ENCODE peak calls at places on chromosomes 6 and 20, in five cellular contexts. C, U, J, L and M are unnamed samples.

GRCh38 chr6:45416700-45417099 is 39.0 kb upstream of the SUPT3H start:
- DNase-seq in C (no peak), J (no peak), L (no peak), U (no peak), M (no peak)

GRCh38 chr20:56249244-56249955 is 868 bp downstream of the MC3R start:
- DNase-seq in L (no peak), U (no peak), C (no peak), J (no peak), M (no peak)

GRCh38 chr6:38020593-38020992 is 201.1 kb downstream of the ZFAND3 start:
- DNase-seq in L (no peak), C (no peak), U (peak; percentile 70), J (no peak), M (no peak)

GRCh38 chr20:41155267-41155666 is 17.9 kb downstream of the PLCG1 start:
- DNase-seq in U (no peak), J (no peak), L (no peak), C (no peak), M (no peak)

GRCh38 chr6:32604434-32604877 is 14.8 kb upstream of the HLA-DRB1 start:
- DNase-seq in L (no peak), J (no peak), C (peak; percentile 72), U (no peak), M (no peak)

GRCh38 chr6:127118505-127119360 is at the start of gene RSPO3:
- DNase-seq in L (no peak), J (peak; percentile 25), C (no peak), U (no peak), M (peak; percentile 65)

GRCh38 chr20:6381887-6382286 is 259.1 kb upstream of the FERMT1 start:
- DNase-seq in J (no peak), C (no peak), L (no peak), U (no peak), M (no peak)

GRCh38 chr6:11785953-11786579 is 7.5 kb upstream of the ADTRP start:
- DNase-seq in J (no peak), L (no peak), U (no peak), C (no peak), M (no peak)

GRCh38 chr6:34324738-34325444 is 67.6 kb downstream of the NUDT3 start:
- DNase-seq in L (peak; percentile 36), C (no peak), U (no peak), J (no peak), M (peak; percentile 48)

GRCh38 chr6:133431031-133431430 is 189.9 kb downstream of the EYA4 start:
- DNase-seq in L (no peak), C (no peak), J (no peak), U (no peak), M (no peak)

GRCh38 chr6:150732765-150733539 is 132.6 kb upstream of the MTHFD1L start:
- DNase-seq in J (no peak), U (no peak), L (no peak), C (no peak), M (no peak)

GRCh38 chr6:19369770-19370169 is 467.4 kb upstream of the ID4 start:
- DNase-seq in U (no peak), C (no peak), L (no peak), J (no peak), M (no peak)

GRCh38 chr20:50728981-50729874 is 2.2 kb upstream of the PARD6B start:
- DNase-seq in C (no peak), U (no peak), J (peak; percentile 75), L (no peak), M (no peak)

GRCh38 chr6:111534366-111534765 is 51.3 kb upstream of the REV3L start:
- DNase-seq in C (peak; percentile 15), J (peak; percentile 92), U (peak; percentile 77), L (peak; percentile 67), M (peak; percentile 33)

GRCh38 chr20:24960861-24961260 is 11.8 kb downstream of the CST7 start:
- DNase-seq in C (no peak), J (no peak), U (no peak), L (no peak), M (no peak)

GRCh38 chr20:46568570-46569129 is 18.2 kb upstream of the OCSTAMP start:
- DNase-seq in U (peak; percentile 98), J (peak; percentile 96), L (peak; percentile 87), C (no peak), M (peak; percentile 72)

GRCh38 chr6:74320076-74320475 is 624.1 kb downstream of the CD109 start:
- DNase-seq in J (no peak), C (no peak), L (no peak), U (no peak), M (no peak)